ENCODE peak calls at places on chromosomes 6 and 20, in six cellular contexts. F, N, O, B, M and Y are unnamed samples.
A peak's percentile ranks its signal among the peaks of the same experiment; 100 is the strongest.

GRCh38 chr6:125906158-125906998 is 50.2 kb upstream of the HINT3 start:
- DNase-seq in O (no peak), B (peak; percentile 23), F (peak; percentile 27), N (no peak), M (peak; percentile 32), Y (no peak)

GRCh38 chr6:80991316-80991715 is 761.2 kb downstream of the TENT5A start:
- DNase-seq in O (no peak), B (no peak), M (no peak), N (no peak), F (no peak), Y (no peak)

GRCh38 chr6:141024526-141024925 is 1108.2 kb upstream of the GJE1 start:
- DNase-seq in B (no peak), O (no peak), F (no peak), N (no peak), M (no peak), Y (no peak)

GRCh38 chr6:149881066-149881766 is 16.7 kb downstream of the RAET1E start:
- DNase-seq in M (no peak), O (no peak), N (no peak), F (no peak), B (no peak), Y (no peak)

GRCh38 chr6:131042664-131043063 is 20.4 kb downstream of the EPB41L2 start:
- DNase-seq in N (no peak), F (no peak), M (no peak), B (no peak), O (no peak), Y (no peak)

GRCh38 chr20:48750941-48751620 is 76.7 kb downstream of the PREX1 start:
- DNase-seq in M (peak; percentile 64), F (no peak), N (peak; percentile 22), O (no peak), B (peak; percentile 78), Y (no peak)

GRCh38 chr6:170516783-170517616 is 36.1 kb downstream of the PSMB1 start:
- DNase-seq in M (peak; percentile 49), F (peak; percentile 78), B (no peak), N (peak; percentile 19), O (no peak), Y (peak; percentile 24)

GRCh38 chr6:3407840-3408239 is 49.0 kb downstream of the SLC22A23 start:
- DNase-seq in O (no peak), B (no peak), M (no peak), N (no peak), F (no peak), Y (no peak)

GRCh38 chr6:163263196-163263595 is 151.3 kb upstream of the QKI start:
- DNase-seq in F (no peak), N (no peak), B (no peak), O (no peak), M (no peak), Y (no peak)

GRCh38 chr6:125104425-125104824 is 49.1 kb upstream of the TPD52L1 start:
- DNase-seq in M (no peak), O (no peak), N (no peak), F (peak; percentile 72), B (no peak), Y (no peak)

GRCh38 chr6:134753001-134753400 is 196.9 kb downstream of the ALDH8A1 start:
- DNase-seq in M (no peak), F (no peak), B (no peak), N (no peak), O (no peak), Y (no peak)

GRCh38 chr6:137928286-137928685 is 61.2 kb downstream of the TNFAIP3 start:
- DNase-seq in F (no peak), B (peak; percentile 24), N (no peak), O (no peak), M (peak; percentile 16), Y (no peak)

DNA sequence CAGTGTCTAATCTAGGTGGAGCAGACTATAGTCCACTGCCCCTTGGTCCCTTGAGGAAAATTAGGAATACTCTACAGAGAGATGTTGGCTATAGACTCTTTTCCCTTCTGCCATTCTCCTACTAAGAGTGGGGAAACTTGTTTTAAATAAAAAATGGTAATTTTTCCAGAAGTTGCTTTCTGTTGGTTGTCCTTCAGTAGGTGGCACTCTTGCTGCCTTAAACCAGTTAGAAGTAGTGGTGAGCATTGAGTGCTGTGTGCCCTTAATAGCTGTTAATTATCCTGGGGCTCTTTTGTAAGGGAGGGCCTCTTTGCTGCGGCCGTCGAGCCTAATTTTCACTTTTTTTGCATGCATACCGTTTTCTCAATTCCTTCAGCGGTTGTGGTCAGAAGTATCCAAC is 2.8 kb downstream of the CMTR1 start:
- DNase-seq in M (no peak), B (no peak), O (no peak), N (no peak), F (no peak), Y (no peak)
- TF ChIP-seq CTCF in M (no peak), B (no peak), O (no peak), N (no peak), F (peak; percentile 11), Y (no peak)

GRCh38 chr6:156976144-156977088 is 199.2 kb downstream of the ARID1B start:
- DNase-seq in F (no peak), N (no peak), B (no peak), O (no peak), M (no peak), Y (no peak)
- H3K4me3 ChIP-seq in F (peak overlapping the region; percentile 37), N (peak overlapping the region; percentile 24), B (no peak overlapping the region), O (peak overlapping the region; percentile 35), M (no peak overlapping the region), Y (peak overlapping the region; percentile 7)

GRCh38 chr6:106490453-106490852 is 129.9 kb downstream of the CRYBG1 start:
- DNase-seq in F (no peak), O (no peak), B (no peak), M (no peak), N (no peak), Y (no peak)
- H3K27ac ChIP-seq in F (no peak overlapping the region), O (no peak overlapping the region), B (no peak overlapping the region), M (no peak overlapping the region), N (no peak overlapping the region), Y (no peak overlapping the region)

GRCh38 chr6:95847061-95847460 is 168.7 kb upstream of the FUT9 start:
- DNase-seq in N (no peak), F (no peak), M (no peak), O (no peak), B (no peak), Y (no peak)

GRCh38 chr6:95837890-95838289 is 177.9 kb upstream of the FUT9 start:
- DNase-seq in N (no peak), F (no peak), M (no peak), O (no peak), B (no peak), Y (no peak)

GRCh38 chr6:95846652-95847051 is 169.1 kb upstream of the FUT9 start:
- DNase-seq in M (no peak), F (no peak), B (no peak), O (no peak), N (no peak), Y (no peak)

GRCh38 chr6:95841560-95841959 is 174.2 kb upstream of the FUT9 start:
- DNase-seq in M (no peak), F (no peak), O (no peak), N (no peak), B (no peak), Y (no peak)
- TF ChIP-seq CTCF in M (no peak), F (no peak), O (no peak), N (no peak), B (no peak), Y (no peak)

DNA sequence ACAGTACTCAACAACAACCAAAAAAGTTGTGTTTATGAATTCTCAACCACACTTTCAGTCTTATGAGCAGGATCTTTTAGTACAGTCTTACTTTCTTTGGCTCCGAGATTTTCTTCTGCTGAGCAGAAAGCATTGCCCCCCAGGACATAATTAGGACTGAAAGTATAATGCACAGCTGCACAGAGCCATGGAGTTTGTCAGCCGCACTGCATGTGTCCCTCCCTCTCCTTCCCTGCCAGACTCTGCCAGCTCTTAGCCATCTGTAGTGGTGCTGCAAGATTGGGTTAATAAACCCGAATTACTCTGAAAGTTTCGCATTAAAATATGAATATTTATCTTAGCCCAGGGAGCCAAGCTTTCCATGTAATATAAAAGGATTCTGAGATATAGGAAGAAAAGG is 179.6 kb upstream of the PTCHD4 start:
- DNase-seq in O (no peak), B (no peak), M (no peak), N (no peak), F (no peak), Y (no peak)
- H3K4me3 ChIP-seq in O (no peak overlapping the region), B (no peak overlapping the region), M (no peak overlapping the region), N (no peak overlapping the region), F (no peak overlapping the region), Y (no peak overlapping the region)

DNA sequence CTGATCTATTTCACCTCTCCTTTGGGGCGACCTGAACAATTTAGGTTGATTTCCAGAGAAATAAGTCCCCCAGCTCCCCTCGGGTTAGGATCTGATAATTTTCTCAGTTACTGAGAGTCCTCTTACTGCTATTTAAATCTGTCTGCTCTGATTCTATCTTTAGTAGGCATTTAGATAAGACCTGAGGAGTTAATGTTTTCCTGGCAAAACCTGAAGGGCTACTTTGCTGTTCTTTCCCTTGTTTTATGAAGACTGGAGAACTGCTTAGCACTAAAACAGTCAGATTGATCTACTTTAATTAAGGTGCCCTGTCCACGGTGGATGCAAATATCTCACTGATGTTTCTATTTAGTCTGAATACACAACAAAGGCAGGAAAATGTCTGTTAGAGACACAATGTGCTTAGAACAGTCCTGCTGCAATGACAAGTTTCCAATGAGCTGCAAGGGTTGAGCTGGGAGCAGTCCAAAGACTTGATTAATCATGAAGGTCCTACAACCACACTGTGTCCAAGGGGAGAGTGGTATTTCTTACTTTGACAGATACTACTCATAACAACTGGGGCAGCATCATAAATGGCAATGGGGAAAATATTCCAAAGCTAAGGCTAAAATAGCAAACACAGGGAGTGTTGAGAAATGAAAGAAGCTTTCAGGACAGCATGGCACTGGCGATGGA is 15.7 kb downstream of the ADTRP start:
- DNase-seq in F (no peak), M (peak; percentile 80), O (no peak), N (no peak), B (no peak), Y (no peak)
- H3K27ac ChIP-seq in F (no peak overlapping the region), M (peak overlapping the region; percentile 64), O (peak overlapping the region; percentile 75), N (no peak overlapping the region), B (no peak overlapping the region), Y (no peak overlapping the region)